ENCODE peak calls at places on chromosomes 7 and 10, in seven cellular contexts. Y is right lobe of liver; N is naive thymus-derived CD4-positive, alpha-beta T cell; W is uterus; X is astrocyte; R is endodermal cell; D is NT2/D1. F is an unnamed sample.
A peak's percentile ranks its signal among the peaks of the same experiment; 100 is the strongest.

GRCh38 chr7:7857143-7857583 is 111.4 kb upstream of the GLCCI1 start:
- DNase-seq in Y (no peak), N (no peak), W (no peak), X (no peak), R (no peak), D (no peak), F (no peak)

GRCh38 chr7:18700147-18700546 is 204.6 kb downstream of the HDAC9 start:
- DNase-seq in Y (no peak), N (no peak), W (no peak), X (no peak), R (peak; percentile 78), D (peak; percentile 57), F (no peak)

GRCh38 chr7:104779888-104780287 is 234.1 kb upstream of the KMT2E start:
- DNase-seq in Y (no peak), N (no peak), W (no peak), X (no peak), R (no peak), D (no peak), F (no peak)

GRCh38 chr7:107453388-107453787 is 16.5 kb upstream of the GPR22 start:
- DNase-seq in Y (no peak), N (no peak), W (no peak), X (no peak), R (no peak), D (no peak), F (no peak)

GRCh38 chr7:144720139-144720538 is 115.7 kb downstream of the TPK1 start:
- DNase-seq in Y (no peak), N (no peak), W (no peak), X (peak; percentile 3), R (peak; percentile 79), D (peak; percentile 52), F (no peak)

GRCh38 chr7:27605283-27605682 is 57.4 kb downstream of the HIBADH start:
- DNase-seq in Y (no peak), N (no peak), W (no peak), X (no peak), R (no peak), D (no peak), F (no peak)

GRCh38 chr7:151539055-151539714 is 19.5 kb upstream of the RHEB start:
- DNase-seq in Y (no peak), N (no peak), W (no peak), X (no peak), R (peak; percentile 68), D (no peak), F (no peak)

GRCh38 chr10:45580371-45580770 is 92.2 kb downstream of the ZFAND4 start:
- DNase-seq in Y (no peak), N (no peak), W (no peak), X (no peak), R (no peak), D (no peak), F (no peak)

GRCh38 chr10:36393800-36394199 is 731.6 kb upstream of the ANKRD30A start:
- DNase-seq in Y (no peak), N (no peak), W (no peak), X (no peak), R (no peak), D (no peak), F (no peak)

GRCh38 chr7:101635484-101635883 is 6.4 kb upstream of the MYL10 start:
- DNase-seq in Y (no peak), N (no peak), W (no peak), X (no peak), R (no peak), D (no peak), F (no peak)

GRCh38 chr7:26267631-26268166 is 24.0 kb upstream of the SNX10 start:
- DNase-seq in Y (no peak), N (no peak), W (no peak), X (no peak), R (no peak), D (no peak), F (no peak)

GRCh38 chr7:30795161-30795943 is 24.1 kb downstream of the MINDY4 start:
- DNase-seq in Y (no peak), N (no peak), W (no peak), X (no peak), R (peak; percentile 49), D (no peak), F (no peak)

GRCh38 chr7:159098795-159099194 is 45.9 kb downstream of the VIPR2 start:
- DNase-seq in Y (no peak), N (peak; percentile 12), W (peak; percentile 59), X (no peak), R (peak; percentile 54), D (no peak), F (peak; percentile 84)

GRCh38 chr7:112770051-112770450 is 20.1 kb downstream of the TMEM168 start:
- DNase-seq in Y (no peak), N (no peak), W (no peak), X (peak; percentile 13), R (no peak), D (no peak), F (no peak)

GRCh38 chr7:108605582-108606173 is 36.0 kb downstream of the DNAJB9 start:
- DNase-seq in Y (no peak), N (no peak), W (no peak), X (no peak), R (no peak), D (no peak), F (no peak)

GRCh38 chr7:29375641-29376562 is 181.3 kb downstream of the CHN2 start:
- DNase-seq in Y (peak; percentile 69), N (no peak), W (no peak), X (no peak), R (peak; percentile 68), D (peak; percentile 15), F (no peak)

GRCh38 chr7:48429117-48429516 is 257.9 kb downstream of the ABCA13 start:
- DNase-seq in Y (no peak), N (no peak), W (no peak), X (no peak), R (no peak), D (no peak), F (no peak)

GRCh38 chr10:36448760-36449681 is 676.4 kb upstream of the ANKRD30A start:
- DNase-seq in Y (no peak), N (no peak), W (no peak), X (no peak), R (peak; percentile 83), D (peak; percentile 78), F (no peak)

GRCh38 chr10:12795723-12796122 is 205.8 kb downstream of the CCDC3 start:
- DNase-seq in Y (no peak), N (no peak), W (peak; percentile 41), X (no peak), R (no peak), D (no peak), F (peak; percentile 81)

GRCh38 chr10:74705361-74705980 is 120.9 kb upstream of the KAT6B start:
- DNase-seq in Y (no peak), N (no peak), W (no peak), X (no peak), R (no peak), D (no peak), F (no peak)

GRCh38 chr7:81767883-81768282 is 2.0 kb downstream of the HGF start:
- DNase-seq in Y (no peak), N (no peak), W (no peak), X (peak; percentile 20), R (no peak), D (no peak), F (no peak)

GRCh38 chr7:54846272-54846671 is 87.3 kb upstream of the SEC61G start:
- DNase-seq in Y (no peak), N (no peak), W (no peak), X (peak; percentile 22), R (no peak), D (no peak), F (no peak)
- H3K4me1 ChIP-seq in Y (no peaks in the 10 kb centered on the region), N (no peaks in the 10 kb centered on the region), W (no peaks in the 10 kb centered on the region), X (peaks cover 14% of the 10 kb centered on the region), R (no peaks in the 10 kb centered on the region), D (no peaks in the 10 kb centered on the region), F (no peaks in the 10 kb centered on the region)

GRCh38 chr7:137925754-137926153 is 76.1 kb downstream of the CREB3L2 start:
- DNase-seq in Y (no peak), N (no peak), W (no peak), X (no peak), R (no peak), D (no peak), F (no peak)
- H3K4me1 ChIP-seq in Y (peaks cover 10% of the 10 kb centered on the region), N (no peaks in the 10 kb centered on the region), W (peaks cover 2% of the 10 kb centered on the region), X (peaks cover 27% of the 10 kb centered on the region), R (no peaks in the 10 kb centered on the region), D (no peaks in the 10 kb centered on the region), F (peaks cover 7% of the 10 kb centered on the region)

DNA sequence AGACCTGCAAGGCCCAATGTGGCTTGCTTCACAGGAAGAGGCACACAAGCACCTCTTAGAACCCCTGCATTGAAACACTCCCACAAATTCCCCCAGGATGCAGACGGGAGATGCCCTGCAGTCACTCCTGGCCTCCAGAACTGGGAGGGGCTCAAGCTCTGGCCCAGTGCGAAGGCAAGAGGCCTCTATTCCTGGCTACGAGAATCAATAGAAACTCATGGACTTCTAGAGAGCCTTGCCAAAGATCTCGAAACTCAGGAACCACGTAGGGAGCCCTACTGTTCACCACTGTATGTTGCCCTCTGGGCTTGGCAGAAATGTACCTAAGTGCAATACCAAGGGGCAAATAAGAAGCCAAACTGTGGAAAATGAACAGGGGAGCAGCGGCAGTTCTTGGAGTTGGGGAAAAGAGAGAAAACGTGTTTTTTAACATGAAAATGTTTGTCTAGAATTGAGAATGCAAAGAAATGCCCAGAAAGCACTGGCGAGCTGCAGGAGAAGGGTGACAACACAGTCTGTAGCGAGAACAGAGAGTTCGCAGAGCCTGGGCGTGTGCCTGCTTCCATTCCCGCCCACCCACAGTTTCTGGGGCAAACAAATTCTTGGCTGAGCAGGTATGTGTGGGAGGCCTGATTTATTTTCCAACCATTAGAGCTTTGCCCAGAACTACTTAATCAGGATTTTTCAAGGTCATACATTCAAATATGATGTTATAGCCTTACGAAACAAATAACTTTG is 260.5 kb upstream of the KLF14 start:
- DNase-seq in Y (peak; percentile 59), N (no peak), W (peak; percentile 71), X (peak; percentile 47), R (peak; percentile 53), D (no peak), F (peak; percentile 77)
- H3K4me1 ChIP-seq in Y (peaks cover 49% of the 10 kb centered on the region), N (peaks cover 46% of the 10 kb centered on the region), W (peaks cover 29% of the 10 kb centered on the region), X (peaks cover 36% of the 10 kb centered on the region), R (no peaks in the 10 kb centered on the region), D (no peaks in the 10 kb centered on the region), F (peaks cover 50% of the 10 kb centered on the region)

GRCh38 chr7:75712517-75713361 is 26.0 kb downstream of the HIP1 start:
- DNase-seq in Y (no peak), N (no peak), W (no peak), X (no peak), R (peak; percentile 76), D (no peak), F (no peak)

GRCh38 chr7:75719626-75720025 is 19.1 kb downstream of the HIP1 start:
- DNase-seq in Y (no peak), N (no peak), W (no peak), X (no peak), R (no peak), D (no peak), F (no peak)

GRCh38 chr7:75718390-75719031 is 20.2 kb downstream of the HIP1 start:
- DNase-seq in Y (no peak), N (no peak), W (no peak), X (no peak), R (no peak), D (no peak), F (no peak)

GRCh38 chr7:75716992-75717626 is 21.6 kb downstream of the HIP1 start:
- DNase-seq in Y (no peak), N (no peak), W (no peak), X (peak; percentile 89), R (no peak), D (no peak), F (no peak)

DNA sequence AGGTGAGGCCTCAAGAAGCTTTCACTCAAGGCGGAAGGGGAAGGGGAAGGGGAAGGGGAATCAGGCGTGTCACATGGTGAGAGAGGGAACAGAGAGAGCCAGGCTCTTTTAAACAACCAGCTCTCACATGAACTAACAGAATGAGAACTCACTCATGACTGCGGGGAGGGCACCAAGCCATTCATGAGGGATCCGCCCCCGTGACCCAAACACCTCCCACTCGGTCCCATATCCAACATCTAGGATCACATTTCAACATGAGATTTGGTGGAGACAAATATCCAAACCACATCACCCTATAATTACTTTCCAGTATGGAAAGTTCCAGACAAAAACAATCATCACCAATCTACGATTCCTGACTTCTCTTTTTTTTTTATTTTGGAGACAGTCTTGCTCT is 22.9 kb downstream of the HIP1 start:
- DNase-seq in Y (no peak), N (no peak), W (no peak), X (no peak), R (no peak), D (no peak), F (no peak)
- H3K4me1 ChIP-seq in Y (no peaks in the 10 kb centered on the region), N (no peaks in the 10 kb centered on the region), W (peaks cover 4% of the 10 kb centered on the region), X (peaks cover 23% of the 10 kb centered on the region), R (no peaks in the 10 kb centered on the region), D (no peaks in the 10 kb centered on the region), F (peaks cover 16% of the 10 kb centered on the region)

F was measured in kidney.